ENCODE peak calls at places on chromosomes 16 and 17, in ten cellular contexts. One of them, this sample, is unnamed.

GRCh38 chr17:4676777-4677176 is 27.2 kb downstream of the PELP1 start:
- DNase-seq in nephron progenitor cell: no peak
- DNase-seq in dorsolateral prefrontal cortex: no peak
- DNase-seq in naive thymus-derived CD8-positive, alpha-beta T cell: no peak
- DNase-seq in IMR-90: no peak
- DNase-seq in choroid plexus epithelial cell: no peak
- DNase-seq in M059J: no peak
- DNase-seq in activated T-cell treated with anti-CD3 and anti-CD28 coated beads for 1 hour: no peak
- DNase-seq in NCI-H2171 treated with DMSO at 0.1 percent for 48 hours: no peak
- DNase-seq in EH: no peak
- DNase-seq in this sample: no peak

GRCh38 chr16:4028144-4028543 is 88.1 kb downstream of the ADCY9 start:
- DNase-seq in nephron progenitor cell: no peak
- DNase-seq in dorsolateral prefrontal cortex: no peak
- DNase-seq in naive thymus-derived CD8-positive, alpha-beta T cell: no peak
- DNase-seq in IMR-90: no peak
- DNase-seq in choroid plexus epithelial cell: no peak
- DNase-seq in M059J: no peak
- DNase-seq in activated T-cell treated with anti-CD3 and anti-CD28 coated beads for 1 hour: no peak
- DNase-seq in NCI-H2171 treated with DMSO at 0.1 percent for 48 hours: no peak
- DNase-seq in EH: no peak
- DNase-seq in this sample: no peak

GRCh38 chr17:16211601-16212000 is 3.7 kb downstream of the NCOR1 start:
- DNase-seq in nephron progenitor cell: no peak
- DNase-seq in dorsolateral prefrontal cortex: no peak
- DNase-seq in naive thymus-derived CD8-positive, alpha-beta T cell: no peak
- DNase-seq in IMR-90: no peak
- DNase-seq in choroid plexus epithelial cell: no peak
- DNase-seq in M059J: no peak
- DNase-seq in activated T-cell treated with anti-CD3 and anti-CD28 coated beads for 1 hour: no peak
- DNase-seq in NCI-H2171 treated with DMSO at 0.1 percent for 48 hours: no peak
- DNase-seq in EH: peak
- DNase-seq in this sample: no peak

GRCh38 chr17:66431910-66432309 is 129.5 kb downstream of the PRKCA start:
- DNase-seq in nephron progenitor cell: no peak
- DNase-seq in dorsolateral prefrontal cortex: no peak
- DNase-seq in naive thymus-derived CD8-positive, alpha-beta T cell: no peak
- DNase-seq in IMR-90: peak
- DNase-seq in choroid plexus epithelial cell: peak
- DNase-seq in M059J: peak
- DNase-seq in activated T-cell treated with anti-CD3 and anti-CD28 coated beads for 1 hour: no peak
- DNase-seq in NCI-H2171 treated with DMSO at 0.1 percent for 48 hours: no peak
- DNase-seq in EH: peak
- DNase-seq in this sample: no peak

GRCh38 chr17:51372345-51373004 is 112.1 kb downstream of the UTP18 start:
- DNase-seq in nephron progenitor cell: no peak
- DNase-seq in dorsolateral prefrontal cortex: peak
- DNase-seq in naive thymus-derived CD8-positive, alpha-beta T cell: no peak
- DNase-seq in IMR-90: peak
- DNase-seq in choroid plexus epithelial cell: peak
- DNase-seq in M059J: peak
- DNase-seq in activated T-cell treated with anti-CD3 and anti-CD28 coated beads for 1 hour: no peak
- DNase-seq in NCI-H2171 treated with DMSO at 0.1 percent for 48 hours: peak
- DNase-seq in EH: peak
- DNase-seq in this sample: peak

GRCh38 chr17:6713130-6713917 is at the start of gene SLC13A5:
- DNase-seq in nephron progenitor cell: peak
- DNase-seq in dorsolateral prefrontal cortex: no peak
- DNase-seq in naive thymus-derived CD8-positive, alpha-beta T cell: no peak
- DNase-seq in IMR-90: no peak
- DNase-seq in choroid plexus epithelial cell: peak
- DNase-seq in M059J: no peak
- DNase-seq in activated T-cell treated with anti-CD3 and anti-CD28 coated beads for 1 hour: peak
- DNase-seq in NCI-H2171 treated with DMSO at 0.1 percent for 48 hours: no peak
- DNase-seq in EH: peak
- DNase-seq in this sample: peak

GRCh38 chr17:81534157-81535006 is 6.2 kb downstream of the FSCN2 start:
- DNase-seq in nephron progenitor cell: no peak
- DNase-seq in dorsolateral prefrontal cortex: no peak
- DNase-seq in naive thymus-derived CD8-positive, alpha-beta T cell: no peak
- DNase-seq in IMR-90: no peak
- DNase-seq in choroid plexus epithelial cell: no peak
- DNase-seq in M059J: no peak
- DNase-seq in activated T-cell treated with anti-CD3 and anti-CD28 coated beads for 1 hour: no peak
- DNase-seq in NCI-H2171 treated with DMSO at 0.1 percent for 48 hours: no peak
- DNase-seq in EH: peak
- DNase-seq in this sample: no peak

GRCh38 chr17:33661975-33662374 is 368.9 kb upstream of the ASIC2 start:
- DNase-seq in nephron progenitor cell: no peak
- DNase-seq in dorsolateral prefrontal cortex: no peak
- DNase-seq in naive thymus-derived CD8-positive, alpha-beta T cell: no peak
- DNase-seq in IMR-90: no peak
- DNase-seq in choroid plexus epithelial cell: no peak
- DNase-seq in M059J: no peak
- DNase-seq in activated T-cell treated with anti-CD3 and anti-CD28 coated beads for 1 hour: no peak
- DNase-seq in NCI-H2171 treated with DMSO at 0.1 percent for 48 hours: no peak
- DNase-seq in EH: no peak
- DNase-seq in this sample: no peak

GRCh38 chr17:35368086-35368824 is 5.2 kb downstream of the SLFN11 start:
- DNase-seq in nephron progenitor cell: no peak
- DNase-seq in dorsolateral prefrontal cortex: no peak
- DNase-seq in naive thymus-derived CD8-positive, alpha-beta T cell: peak
- DNase-seq in IMR-90: peak
- DNase-seq in choroid plexus epithelial cell: peak
- DNase-seq in M059J: no peak
- DNase-seq in activated T-cell treated with anti-CD3 and anti-CD28 coated beads for 1 hour: no peak
- DNase-seq in NCI-H2171 treated with DMSO at 0.1 percent for 48 hours: no peak
- DNase-seq in EH: peak
- DNase-seq in this sample: peak

GRCh38 chr16:85969159-85969558 is 70.2 kb downstream of the IRF8 start:
- DNase-seq in nephron progenitor cell: no peak
- DNase-seq in dorsolateral prefrontal cortex: no peak
- DNase-seq in naive thymus-derived CD8-positive, alpha-beta T cell: no peak
- DNase-seq in IMR-90: peak
- DNase-seq in choroid plexus epithelial cell: peak
- DNase-seq in M059J: peak
- DNase-seq in activated T-cell treated with anti-CD3 and anti-CD28 coated beads for 1 hour: no peak
- DNase-seq in NCI-H2171 treated with DMSO at 0.1 percent for 48 hours: no peak
- DNase-seq in EH: peak
- DNase-seq in this sample: no peak

GRCh38 chr16:30786115-30786935 is 680 bp downstream of the ZNF629 start:
- DNase-seq in nephron progenitor cell: peak
- DNase-seq in dorsolateral prefrontal cortex: no peak
- DNase-seq in naive thymus-derived CD8-positive, alpha-beta T cell: peak
- DNase-seq in IMR-90: peak
- DNase-seq in choroid plexus epithelial cell: peak
- DNase-seq in M059J: peak
- DNase-seq in activated T-cell treated with anti-CD3 and anti-CD28 coated beads for 1 hour: no peak
- DNase-seq in NCI-H2171 treated with DMSO at 0.1 percent for 48 hours: no peak
- DNase-seq in EH: peak
- DNase-seq in this sample: no peak

GRCh38 chr16:56988161-56988947 is 1.0 kb upstream of the NLRC5 start:
- DNase-seq in nephron progenitor cell: no peak
- DNase-seq in dorsolateral prefrontal cortex: no peak
- DNase-seq in naive thymus-derived CD8-positive, alpha-beta T cell: no peak
- DNase-seq in IMR-90: peak
- DNase-seq in choroid plexus epithelial cell: peak
- DNase-seq in M059J: no peak
- DNase-seq in activated T-cell treated with anti-CD3 and anti-CD28 coated beads for 1 hour: no peak
- DNase-seq in NCI-H2171 treated with DMSO at 0.1 percent for 48 hours: no peak
- DNase-seq in EH: peak
- DNase-seq in this sample: no peak

GRCh38 chr16:49630783-49631182 is 225.1 kb downstream of the ZNF423 start:
- DNase-seq in nephron progenitor cell: no peak
- DNase-seq in dorsolateral prefrontal cortex: no peak
- DNase-seq in naive thymus-derived CD8-positive, alpha-beta T cell: no peak
- DNase-seq in IMR-90: no peak
- DNase-seq in choroid plexus epithelial cell: no peak
- DNase-seq in M059J: no peak
- DNase-seq in activated T-cell treated with anti-CD3 and anti-CD28 coated beads for 1 hour: no peak
- DNase-seq in NCI-H2171 treated with DMSO at 0.1 percent for 48 hours: no peak
- DNase-seq in EH: no peak
- DNase-seq in this sample: no peak

GRCh38 chr17:57542518-57542917 is 202.6 kb downstream of the CCDC182 start:
- DNase-seq in nephron progenitor cell: no peak
- DNase-seq in dorsolateral prefrontal cortex: no peak
- DNase-seq in naive thymus-derived CD8-positive, alpha-beta T cell: no peak
- DNase-seq in IMR-90: no peak
- DNase-seq in choroid plexus epithelial cell: no peak
- DNase-seq in M059J: no peak
- DNase-seq in activated T-cell treated with anti-CD3 and anti-CD28 coated beads for 1 hour: no peak
- DNase-seq in NCI-H2171 treated with DMSO at 0.1 percent for 48 hours: no peak
- DNase-seq in EH: no peak
- DNase-seq in this sample: no peak

GRCh38 chr16:15865742-15866141 is 8.9 kb upstream of the MYH11 start:
- DNase-seq in nephron progenitor cell: no peak
- DNase-seq in dorsolateral prefrontal cortex: no peak
- DNase-seq in naive thymus-derived CD8-positive, alpha-beta T cell: no peak
- DNase-seq in IMR-90: peak
- DNase-seq in choroid plexus epithelial cell: peak
- DNase-seq in M059J: no peak
- DNase-seq in activated T-cell treated with anti-CD3 and anti-CD28 coated beads for 1 hour: no peak
- DNase-seq in NCI-H2171 treated with DMSO at 0.1 percent for 48 hours: no peak
- DNase-seq in EH: peak
- DNase-seq in this sample: no peak

GRCh38 chr16:56812884-56813283 is 52.1 kb upstream of the SLC12A3 start:
- DNase-seq in nephron progenitor cell: no peak
- DNase-seq in dorsolateral prefrontal cortex: no peak
- DNase-seq in naive thymus-derived CD8-positive, alpha-beta T cell: no peak
- DNase-seq in IMR-90: peak
- DNase-seq in choroid plexus epithelial cell: peak
- DNase-seq in M059J: peak
- DNase-seq in activated T-cell treated with anti-CD3 and anti-CD28 coated beads for 1 hour: no peak
- DNase-seq in NCI-H2171 treated with DMSO at 0.1 percent for 48 hours: no peak
- DNase-seq in EH: peak
- DNase-seq in this sample: no peak

GRCh38 chr17:74795327-74796020 is 19.3 kb upstream of the NAT9 start:
- DNase-seq in nephron progenitor cell: no peak
- DNase-seq in dorsolateral prefrontal cortex: no peak
- DNase-seq in naive thymus-derived CD8-positive, alpha-beta T cell: no peak
- DNase-seq in IMR-90: no peak
- DNase-seq in choroid plexus epithelial cell: no peak
- DNase-seq in M059J: no peak
- DNase-seq in activated T-cell treated with anti-CD3 and anti-CD28 coated beads for 1 hour: no peak
- DNase-seq in NCI-H2171 treated with DMSO at 0.1 percent for 48 hours: no peak
- DNase-seq in EH: no peak
- DNase-seq in this sample: no peak

GRCh38 chr16:29230671-29231091 is 175.8 kb downstream of the NPIPB11 start:
- DNase-seq in nephron progenitor cell: peak
- DNase-seq in dorsolateral prefrontal cortex: no peak
- DNase-seq in naive thymus-derived CD8-positive, alpha-beta T cell: no peak
- DNase-seq in IMR-90: peak
- DNase-seq in choroid plexus epithelial cell: peak
- DNase-seq in M059J: no peak
- DNase-seq in activated T-cell treated with anti-CD3 and anti-CD28 coated beads for 1 hour: no peak
- DNase-seq in NCI-H2171 treated with DMSO at 0.1 percent for 48 hours: no peak
- DNase-seq in EH: peak
- DNase-seq in this sample: no peak

GRCh38 chr16:79598341-79599181 is 2.0 kb downstream of the MAF start:
- DNase-seq in nephron progenitor cell: peak
- DNase-seq in dorsolateral prefrontal cortex: peak
- DNase-seq in naive thymus-derived CD8-positive, alpha-beta T cell: no peak
- DNase-seq in IMR-90: no peak
- DNase-seq in choroid plexus epithelial cell: peak
- DNase-seq in M059J: peak
- DNase-seq in activated T-cell treated with anti-CD3 and anti-CD28 coated beads for 1 hour: no peak
- DNase-seq in NCI-H2171 treated with DMSO at 0.1 percent for 48 hours: peak
- DNase-seq in EH: no peak
- DNase-seq in this sample: peak

GRCh38 chr17:75691371-75692290 is 24.5 kb downstream of the SAP30BP start:
- DNase-seq in nephron progenitor cell: no peak
- DNase-seq in dorsolateral prefrontal cortex: peak
- DNase-seq in naive thymus-derived CD8-positive, alpha-beta T cell: no peak
- DNase-seq in IMR-90: peak
- DNase-seq in choroid plexus epithelial cell: no peak
- DNase-seq in M059J: peak
- DNase-seq in activated T-cell treated with anti-CD3 and anti-CD28 coated beads for 1 hour: no peak
- DNase-seq in NCI-H2171 treated with DMSO at 0.1 percent for 48 hours: no peak
- DNase-seq in EH: peak
- DNase-seq in this sample: peak

GRCh38 chr16:89297870-89298545 is 80.5 kb downstream of the ZNF778 start:
- DNase-seq in nephron progenitor cell: no peak
- DNase-seq in dorsolateral prefrontal cortex: no peak
- DNase-seq in naive thymus-derived CD8-positive, alpha-beta T cell: no peak
- DNase-seq in IMR-90: no peak
- DNase-seq in choroid plexus epithelial cell: no peak
- DNase-seq in M059J: no peak
- DNase-seq in activated T-cell treated with anti-CD3 and anti-CD28 coated beads for 1 hour: no peak
- DNase-seq in NCI-H2171 treated with DMSO at 0.1 percent for 48 hours: no peak
- DNase-seq in EH: no peak
- DNase-seq in this sample: no peak

GRCh38 chr16:10122026-10122425 is 60.2 kb downstream of the GRIN2A start:
- DNase-seq in nephron progenitor cell: no peak
- DNase-seq in dorsolateral prefrontal cortex: no peak
- DNase-seq in naive thymus-derived CD8-positive, alpha-beta T cell: no peak
- DNase-seq in IMR-90: no peak
- DNase-seq in choroid plexus epithelial cell: no peak
- DNase-seq in M059J: peak
- DNase-seq in activated T-cell treated with anti-CD3 and anti-CD28 coated beads for 1 hour: no peak
- DNase-seq in NCI-H2171 treated with DMSO at 0.1 percent for 48 hours: no peak
- DNase-seq in EH: no peak
- DNase-seq in this sample: no peak

GRCh38 chr17:72734611-72735010 is 357.9 kb downstream of the SLC39A11 start:
- DNase-seq in nephron progenitor cell: no peak
- DNase-seq in dorsolateral prefrontal cortex: no peak
- DNase-seq in naive thymus-derived CD8-positive, alpha-beta T cell: no peak
- DNase-seq in IMR-90: no peak
- DNase-seq in choroid plexus epithelial cell: no peak
- DNase-seq in M059J: no peak
- DNase-seq in activated T-cell treated with anti-CD3 and anti-CD28 coated beads for 1 hour: no peak
- DNase-seq in NCI-H2171 treated with DMSO at 0.1 percent for 48 hours: no peak
- DNase-seq in EH: no peak
- DNase-seq in this sample: no peak

GRCh38 chr17:55201609-55201932 is 63.2 kb upstream of the HLF start:
- DNase-seq in nephron progenitor cell: no peak
- DNase-seq in dorsolateral prefrontal cortex: no peak
- DNase-seq in naive thymus-derived CD8-positive, alpha-beta T cell: no peak
- DNase-seq in IMR-90: no peak
- DNase-seq in choroid plexus epithelial cell: no peak
- DNase-seq in M059J: no peak
- DNase-seq in activated T-cell treated with anti-CD3 and anti-CD28 coated beads for 1 hour: no peak
- DNase-seq in NCI-H2171 treated with DMSO at 0.1 percent for 48 hours: no peak
- DNase-seq in EH: no peak
- DNase-seq in this sample: no peak

GRCh38 chr16:82891918-82892317 is 265.1 kb downstream of the CDH13 start:
- DNase-seq in nephron progenitor cell: no peak
- DNase-seq in dorsolateral prefrontal cortex: no peak
- DNase-seq in naive thymus-derived CD8-positive, alpha-beta T cell: no peak
- DNase-seq in IMR-90: no peak
- DNase-seq in choroid plexus epithelial cell: no peak
- DNase-seq in M059J: peak
- DNase-seq in activated T-cell treated with anti-CD3 and anti-CD28 coated beads for 1 hour: no peak
- DNase-seq in NCI-H2171 treated with DMSO at 0.1 percent for 48 hours: no peak
- DNase-seq in EH: peak
- DNase-seq in this sample: no peak

GRCh38 chr16:17578921-17579876 is 108.4 kb upstream of the XYLT1 start:
- DNase-seq in nephron progenitor cell: peak
- DNase-seq in dorsolateral prefrontal cortex: no peak
- DNase-seq in naive thymus-derived CD8-positive, alpha-beta T cell: peak
- DNase-seq in IMR-90: peak
- DNase-seq in choroid plexus epithelial cell: peak
- DNase-seq in M059J: peak
- DNase-seq in activated T-cell treated with anti-CD3 and anti-CD28 coated beads for 1 hour: peak
- DNase-seq in NCI-H2171 treated with DMSO at 0.1 percent for 48 hours: peak
- DNase-seq in EH: peak
- DNase-seq in this sample: peak

GRCh38 chr17:79147791-79148506 is 73.3 kb downstream of the ENGASE start:
- DNase-seq in nephron progenitor cell: no peak
- DNase-seq in dorsolateral prefrontal cortex: no peak
- DNase-seq in naive thymus-derived CD8-positive, alpha-beta T cell: no peak
- DNase-seq in IMR-90: no peak
- DNase-seq in choroid plexus epithelial cell: no peak
- DNase-seq in M059J: no peak
- DNase-seq in activated T-cell treated with anti-CD3 and anti-CD28 coated beads for 1 hour: no peak
- DNase-seq in NCI-H2171 treated with DMSO at 0.1 percent for 48 hours: no peak
- DNase-seq in EH: no peak
- DNase-seq in this sample: no peak

GRCh38 chr16:76970087-76970744 is 220.8 kb upstream of the MON1B start:
- DNase-seq in nephron progenitor cell: no peak
- DNase-seq in dorsolateral prefrontal cortex: no peak
- DNase-seq in naive thymus-derived CD8-positive, alpha-beta T cell: no peak
- DNase-seq in IMR-90: no peak
- DNase-seq in choroid plexus epithelial cell: peak
- DNase-seq in M059J: no peak
- DNase-seq in activated T-cell treated with anti-CD3 and anti-CD28 coated beads for 1 hour: no peak
- DNase-seq in NCI-H2171 treated with DMSO at 0.1 percent for 48 hours: no peak
- DNase-seq in EH: no peak
- DNase-seq in this sample: no peak